ENCODE peak calls at places on chromosomes 5 and 9, in ten cellular contexts. T is kidney epithelial cell; M is gastrocnemius medialis; E is activated CD8-positive, alpha-beta T cell treated with anti-CD3 and anti-CD28 coated beads for 36 hours; A is cardiac fibroblast; Y is mesothelial cell of epicardium; N is fibroblast of lung; P is stomach; I is AG04450; H is fibroblast of the aortic adventitia. D is an unnamed sample.

GRCh38 chr5:139705191-139705590 is 57.0 kb downstream of the CXXC5 start:
- DNase-seq in M (no peak), T (no peak), P (no peak), H (no peak), N (no peak), A (no peak), E (peak; percentile 51), Y (no peak), I (no peak), D (no peak)

GRCh38 chr5:32687167-32687831 is 23.8 kb upstream of the NPR3 start:
- DNase-seq in I (no peak), A (peak; percentile 48), E (no peak), H (peak; percentile 68), P (peak; percentile 64), T (no peak), N (no peak), Y (no peak), M (no peak), D (no peak)

GRCh38 chr9:70479880-70480291 is 65.4 kb upstream of the KLF9 start:
- DNase-seq in I (peak; percentile 64), E (no peak), M (no peak), Y (no peak), T (peak; percentile 54), N (peak; percentile 93), H (peak; percentile 68), A (peak; percentile 93), P (peak; percentile 34), D (no peak)

GRCh38 chr5:100901851-100902341 is 1.2 kb downstream of the ST8SIA4 start:
- DNase-seq in Y (no peak), M (no peak), E (peak; percentile 81), T (no peak), I (no peak), H (no peak), N (peak; percentile 29), P (peak; percentile 32), A (peak; percentile 36), D (no peak)

GRCh38 chr9:33233659-33234335 is 6.2 kb upstream of the SPINK4 start:
- DNase-seq in M (no peak), T (peak; percentile 96), H (peak; percentile 96), E (peak; percentile 20), A (peak; percentile 97), I (peak; percentile 91), Y (no peak), N (peak; percentile 96), P (peak; percentile 96), D (peak; percentile 75)

GRCh38 chr5:138448481-138449398 is 9.9 kb downstream of the REEP2 start:
- DNase-seq in A (peak; percentile 20), M (no peak), N (peak; percentile 39), T (no peak), E (no peak), Y (no peak), H (peak; percentile 22), P (no peak), I (no peak), D (peak; percentile 28)

GRCh38 chr5:134561871-134562296 is 36.4 kb downstream of the JADE2 start:
- DNase-seq in A (peak; percentile 77), Y (no peak), N (peak; percentile 70), H (peak; percentile 90), E (peak; percentile 29), T (no peak), M (no peak), P (peak; percentile 49), I (no peak), D (no peak)

GRCh38 chr5:142862585-142862984 is 92.4 kb downstream of the ARHGAP26 start:
- DNase-seq in I (no peak), H (peak; percentile 89), N (no peak), E (no peak), T (no peak), A (no peak), P (no peak), M (no peak), Y (no peak), D (no peak)

GRCh38 chr5:169576181-169576598 is 7.4 kb upstream of the SPDL1 start:
- DNase-seq in P (no peak), E (no peak), T (peak; percentile 68), A (peak; percentile 94), M (no peak), H (peak; percentile 99), N (peak; percentile 87), I (peak; percentile 34), Y (no peak), D (peak; percentile 86)

GRCh38 chr5:115551415-115551814 is 6.8 kb upstream of the FEM1C start:
- DNase-seq in I (no peak), H (peak; percentile 83), N (peak; percentile 78), A (peak; percentile 77), M (no peak), Y (no peak), P (no peak), T (no peak), E (no peak), D (no peak)

GRCh38 chr9:21864505-21864904 is 62.1 kb downstream of the MTAP start:
- DNase-seq in A (no peak), M (no peak), E (no peak), N (no peak), I (no peak), P (peak; percentile 37), T (no peak), H (no peak), Y (no peak), D (no peak)

GRCh38 chr9:6788175-6789016 is 30.6 kb downstream of the KDM4C start:
- DNase-seq in E (no peak), M (no peak), N (peak; percentile 39), Y (no peak), T (peak; percentile 23), I (no peak), H (peak; percentile 58), P (peak; percentile 39), A (peak; percentile 71), D (no peak)

GRCh38 chr9:133406480-133407307 is 11.1 kb downstream of the REXO4 start:
- DNase-seq in I (peak; percentile 47), P (peak; percentile 82), E (peak; percentile 89), A (peak; percentile 82), M (peak; percentile 23), T (no peak), N (peak; percentile 69), Y (peak; percentile 82), H (peak; percentile 69), D (no peak)

GRCh38 chr5:131810510-131811249 is 13.9 kb upstream of the FNIP1 start:
- DNase-seq in N (peak; percentile 34), H (peak; percentile 66), T (no peak), A (peak; percentile 29), P (no peak), M (no peak), E (peak; percentile 28), Y (no peak), I (no peak), D (no peak)
- TF ChIP-seq CTCF in N (peak; percentile 20), H (peak; percentile 18), T (peak; percentile 2), A (peak; percentile 22), P (no peak), M (peak; percentile 44), E (peak; percentile 22), Y (no peak), I (no peak), D (peak; percentile 20)

DNA sequence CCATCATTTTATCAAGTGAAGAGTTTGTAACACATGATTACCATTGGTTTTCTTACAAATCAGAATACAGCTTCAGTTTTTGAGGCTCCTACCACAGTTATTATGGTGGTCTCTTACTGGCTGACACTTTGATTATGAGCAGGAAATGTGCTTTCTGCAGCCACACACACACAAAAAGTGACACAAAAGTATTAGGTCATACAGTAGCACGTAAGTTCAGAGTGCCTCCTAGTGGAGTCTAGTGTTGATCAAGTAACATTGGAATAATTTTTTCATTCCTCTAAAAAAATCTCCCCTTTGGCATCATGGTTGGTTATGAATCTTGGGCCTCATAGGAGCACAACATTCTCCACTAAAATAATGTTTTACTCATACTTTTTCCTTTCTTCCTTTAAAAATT is 37.6 kb downstream of the PAM start:
- DNase-seq in P (no peak), Y (no peak), M (no peak), I (no peak), E (no peak), N (peak; percentile 43), H (no peak), A (peak; percentile 63), T (no peak), D (no peak)
- TF ChIP-seq CTCF in P (no peak), Y (no peak), M (no peak), I (peak; percentile 22), E (no peak), N (peak; percentile 35), H (peak; percentile 24), A (peak; percentile 44), T (no peak), D (peak; percentile 23)

GRCh38 chr9:127776195-127776918 is 2.1 kb downstream of the SH2D3C start:
- DNase-seq in H (no peak), P (no peak), Y (no peak), M (no peak), N (no peak), T (no peak), A (no peak), I (no peak), E (peak; percentile 90), D (no peak)
- TF ChIP-seq CTCF in H (no peak), P (no peak), Y (no peak), M (no peak), N (no peak), T (no peak), A (no peak), I (no peak), E (no peak), D (no peak)

GRCh38 chr5:161847447-161847846 is 473 bp upstream of the GABRA1 start:
- DNase-seq in Y (no peak), T (no peak), H (no peak), N (no peak), I (no peak), A (no peak), E (no peak), P (no peak), M (no peak), D (no peak)

GRCh38 chr5:161846731-161847130 is 1.2 kb upstream of the GABRA1 start:
- DNase-seq in T (peak; percentile 9), M (no peak), N (no peak), A (peak; percentile 6), Y (peak; percentile 40), I (no peak), H (no peak), P (no peak), E (no peak), D (no peak)

GRCh38 chr5:161847896-161848510 is at the start of gene GABRA1:
- DNase-seq in M (no peak), H (no peak), P (no peak), E (no peak), I (no peak), A (peak; percentile 0), Y (no peak), T (no peak), N (no peak), D (no peak)

GRCh38 chr5:161850491-161850890 is 2.6 kb downstream of the GABRA1 start:
- DNase-seq in T (no peak), N (no peak), A (no peak), Y (no peak), E (no peak), P (no peak), H (no peak), M (no peak), I (no peak), D (no peak)

DNA sequence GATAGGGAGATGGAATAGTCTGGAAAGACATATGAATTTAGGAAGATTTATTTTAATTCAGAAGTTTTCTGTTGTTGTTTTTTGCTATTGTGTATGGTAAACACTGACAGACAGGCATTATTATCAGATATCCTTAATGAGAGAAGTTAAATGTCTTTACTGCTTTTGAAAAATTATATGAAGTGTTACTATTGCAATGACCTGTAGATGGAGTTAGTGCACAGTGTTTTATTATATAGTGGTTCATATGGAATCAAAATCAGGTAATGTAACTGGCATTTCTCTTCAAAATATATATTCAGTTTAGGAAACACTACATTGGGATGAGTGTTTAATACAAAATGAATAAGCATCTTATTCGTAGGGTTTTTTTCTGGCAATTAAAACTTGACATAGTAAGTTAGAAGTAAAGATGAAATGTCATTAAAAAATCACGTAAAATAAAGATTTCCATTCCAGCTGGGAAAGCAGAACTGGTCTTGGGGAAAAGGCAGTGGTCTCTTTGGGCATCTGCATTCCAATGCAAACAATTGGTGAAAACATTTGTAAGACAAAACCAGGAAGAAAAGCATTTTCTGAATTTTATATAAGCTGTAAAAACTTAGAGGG is 3.9 kb downstream of the GABRA1 start:
- DNase-seq in H (peak; percentile 1), A (peak; percentile 17), P (no peak), E (no peak), T (no peak), Y (no peak), N (no peak), M (no peak), I (no peak), D (no peak)
- TF ChIP-seq CTCF in H (no peak), A (peak; percentile 28), P (no peak), E (no peak), T (peak; percentile 10), Y (peak; percentile 27), N (no peak), M (no peak), I (no peak), D (no peak)

D was measured in AG09309.